ENCODE peak calls at places on chromosomes 13 and 19, in eight cellular contexts. M is heart left ventricle, T is AG04450, J is astrocyte of the spinal cord, B is choroid plexus epithelial cell, N is psoas muscle, K is gastrocnemius medialis, X is cardiac muscle cell. Y is an unnamed sample.

GRCh38 chr13:23428183-23428528 is 5.3 kb downstream of the SACS start:
- DNase-seq in B (peak; percentile 30), K (no peak), N (no peak), M (no peak), T (no peak), X (peak; percentile 59), J (peak; percentile 48), Y (no peak)

GRCh38 chr13:41751277-41751676 is 209.6 kb downstream of the VWA8 start:
- DNase-seq in T (no peak), M (peak; percentile 53), X (peak; percentile 86), N (no peak), J (peak; percentile 51), K (no peak), B (peak; percentile 83), Y (no peak)

GRCh38 chr19:932647-933552 is 7.1 kb downstream of the ARID3A start:
- DNase-seq in J (peak; percentile 94), X (peak; percentile 97), N (peak; percentile 83), M (peak; percentile 79), B (peak; percentile 98), K (no peak), T (peak; percentile 85), Y (peak; percentile 92)

GRCh38 chr13:20702530-20702929 is 969 bp upstream of the IL17D start:
- DNase-seq in J (peak; percentile 20), N (no peak), M (no peak), T (no peak), X (peak; percentile 22), K (no peak), B (no peak), Y (no peak)

GRCh38 chr13:37656247-37656940 is 57.8 kb upstream of the POSTN start:
- DNase-seq in B (peak; percentile 97), K (no peak), N (no peak), X (peak; percentile 89), M (no peak), J (peak; percentile 95), T (peak; percentile 89), Y (peak; percentile 55)

GRCh38 chr19:43774103-43774939 is 6.5 kb downstream of the KCNN4 start:
- DNase-seq in B (peak; percentile 74), K (peak; percentile 43), X (peak; percentile 69), M (peak; percentile 59), T (no peak), J (no peak), N (peak; percentile 68), Y (no peak)

GRCh38 chr19:44072543-44073401 is 813 bp downstream of the ZNF284 start:
- DNase-seq in M (no peak), N (no peak), K (no peak), T (no peak), X (peak; percentile 6), B (peak; percentile 9), J (no peak), Y (no peak)

GRCh38 chr13:32889986-32890565 is 126.1 kb upstream of the KL start:
- DNase-seq in J (no peak), T (no peak), K (no peak), N (no peak), M (no peak), X (no peak), B (no peak), Y (no peak)

GRCh38 chr13:28717170-28717569 is 1.6 kb downstream of the SLC46A3 start:
- DNase-seq in T (no peak), X (no peak), N (no peak), J (no peak), B (no peak), M (no peak), K (no peak), Y (no peak)

GRCh38 chr19:51029718-51030117 is 3.3 kb upstream of the KLK11 start:
- DNase-seq in B (no peak), N (no peak), M (no peak), X (no peak), T (no peak), J (no peak), K (no peak), Y (no peak)

GRCh38 chr13:67296511-67296910 is 66.4 kb upstream of the PCDH9 start:
- DNase-seq in M (no peak), X (peak; percentile 1), T (no peak), B (peak; percentile 6), K (no peak), J (peak; percentile 9), N (no peak), Y (no peak)

GRCh38 chr19:17775245-17775927 is 19.6 kb upstream of the B3GNT3 start:
- DNase-seq in N (no peak), X (peak; percentile 43), M (no peak), K (no peak), T (no peak), J (no peak), B (peak; percentile 52), Y (no peak)

GRCh38 chr13:98766120-98766519 is 13.6 kb upstream of the SLC15A1 start:
- DNase-seq in X (no peak), B (no peak), T (no peak), J (no peak), M (no peak), N (no peak), K (no peak), Y (no peak)

GRCh38 chr13:25136872-25137623 is 35.0 kb downstream of the AMER2 start:
- DNase-seq in B (no peak), N (no peak), T (no peak), M (no peak), K (no peak), X (no peak), J (no peak), Y (no peak)

GRCh38 chr19:19211499-19212432 is at the start of gene NCAN:
- DNase-seq in N (no peak), T (no peak), B (no peak), K (no peak), J (no peak), X (no peak), M (no peak), Y (no peak)

GRCh38 chr13:29924951-29925350 is 74.5 kb upstream of the UBL3 start:
- DNase-seq in B (no peak), N (no peak), T (no peak), M (no peak), K (no peak), J (no peak), X (no peak), Y (no peak)

GRCh38 chr19:47549341-47549768 is 23.6 kb downstream of the ZNF541 start:
- DNase-seq in X (no peak), J (no peak), N (no peak), T (no peak), B (no peak), K (no peak), M (no peak), Y (no peak)

GRCh38 chr19:12513531-12514061 is 29.0 kb upstream of the ZNF709 start:
- DNase-seq in K (no peak), M (peak; percentile 11), N (no peak), J (no peak), B (no peak), T (no peak), X (no peak), Y (no peak)

GRCh38 chr19:9073806-9074205 is 13.1 kb upstream of the OR1M1 start:
- DNase-seq in M (no peak), K (no peak), B (no peak), T (no peak), J (no peak), N (no peak), X (no peak), Y (no peak)

GRCh38 chr19:45766919-45767346 is 2.1 kb downstream of the SIX5 start:
- DNase-seq in M (no peak), J (peak; percentile 16), T (no peak), B (peak; percentile 40), K (no peak), N (no peak), X (no peak), Y (no peak)

GRCh38 chr13:21427741-21428140 is 31.4 kb downstream of the ZDHHC20 start:
- DNase-seq in B (no peak), J (no peak), X (no peak), M (no peak), K (no peak), N (no peak), T (no peak), Y (no peak)

DNA sequence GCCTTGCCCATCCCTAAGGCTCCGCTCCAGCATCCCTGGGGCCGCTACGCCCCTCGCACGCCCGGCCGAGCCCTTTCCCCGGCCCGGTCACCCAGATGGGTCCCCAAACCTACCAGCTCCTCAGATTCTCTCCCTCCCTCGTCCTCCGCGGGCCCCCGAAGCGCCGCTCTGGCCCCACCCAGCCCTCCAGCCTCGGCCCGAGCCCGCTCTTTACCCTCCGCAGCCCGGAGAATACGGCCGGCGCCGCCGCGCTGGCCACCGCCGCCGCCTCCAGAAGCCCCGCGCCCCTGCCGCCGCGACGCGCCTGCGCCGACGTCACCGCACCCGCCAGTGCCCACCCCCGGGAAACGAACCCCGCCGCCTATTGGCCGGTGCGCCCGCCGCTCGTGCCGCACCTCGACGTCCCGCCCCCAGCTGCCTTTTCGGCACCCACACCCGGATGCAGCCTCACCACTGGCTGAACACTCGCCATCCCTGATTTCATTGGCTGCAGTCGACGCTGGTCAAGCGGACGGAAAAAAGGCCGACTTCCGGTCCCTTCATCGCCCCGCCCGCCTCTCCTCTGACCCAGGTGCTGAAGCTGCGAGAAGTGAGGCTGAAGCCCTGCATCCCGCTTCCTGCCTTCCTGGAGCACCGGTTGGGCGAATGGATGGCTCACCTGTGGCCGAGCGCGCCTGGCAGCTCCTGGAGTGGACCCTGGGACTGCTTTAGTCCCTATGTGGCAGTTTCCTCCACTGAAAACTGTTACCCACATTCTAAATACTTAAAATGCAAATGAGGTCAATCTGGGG is at the start of gene DAPK3:
- DNase-seq in T (peak; percentile 95), K (peak; percentile 98), J (peak; percentile 98), B (peak; percentile 99), X (peak; percentile 99), N (peak; percentile 97), M (peak; percentile 99), Y (peak; percentile 95)
- TF ChIP-seq CTCF in T (no peak), K (no peak), J (no peak), B (no peak), X (no peak), N (peak; percentile 6), M (no peak), Y (no peak)

GRCh38 chr19:53883741-53884140 is 1.7 kb downstream of the PRKCG start:
- DNase-seq in X (no peak), T (no peak), M (no peak), N (no peak), B (no peak), J (no peak), K (no peak), Y (no peak)
- H3K4me3 ChIP-seq in X (no peak overlapping the region), T (no peak overlapping the region), M (no peak overlapping the region), N (no peak overlapping the region), B (no peak overlapping the region), J (no peak overlapping the region), K (no peak overlapping the region), Y (no peak overlapping the region)

GRCh38 chr19:30206187-30206586 is 166.0 kb upstream of the ZNF536 start:
- DNase-seq in X (no peak), B (no peak), N (no peak), J (no peak), K (no peak), T (no peak), M (no peak), Y (no peak)
- TF ChIP-seq CTCF in X (no peak), B (no peak), N (no peak), J (no peak), K (no peak), T (no peak), M (no peak), Y (no peak)

DNA sequence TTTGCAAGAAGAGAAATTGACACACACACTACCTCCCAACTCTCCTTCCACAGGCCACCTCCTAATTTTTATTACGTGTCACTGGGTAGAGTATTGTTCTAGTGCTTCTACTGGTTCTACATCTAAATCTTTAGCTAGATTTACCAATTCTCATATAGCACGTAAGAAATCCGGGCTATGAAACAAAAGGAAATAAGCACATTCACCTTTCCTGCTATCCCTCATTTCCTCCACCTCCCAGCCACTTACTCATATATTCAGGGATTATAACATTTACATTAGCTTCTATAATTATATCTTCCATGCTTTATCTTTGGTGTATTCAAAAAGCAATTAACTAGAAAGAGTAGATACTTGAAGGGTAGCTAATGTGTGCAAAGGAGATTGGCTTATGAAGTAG is 39.7 kb downstream of the USP12 start:
- DNase-seq in K (no peak), N (no peak), T (no peak), X (no peak), B (no peak), M (no peak), J (no peak), Y (no peak)
- H3K4me3 ChIP-seq in K (no peak overlapping the region), N (no peak overlapping the region), T (no peak overlapping the region), X (no peak overlapping the region), B (no peak overlapping the region), M (no peak overlapping the region), J (no peak overlapping the region), Y (no peak overlapping the region)

Y was measured in HFF-Myc.